ENCODE peak calls at places on chromosomes 6 and 20, in four cellular contexts. One of them, this sample, is unnamed.

GRCh38 chr6:163335671-163336545 is 78.6 kb upstream of the QKI start:
- DNase-seq in prostate gland: no peak
- DNase-seq in trophoblast cell: peak; percentile 36
- DNase-seq in DND-41: no peak
- DNase-seq in this sample: no peak

GRCh38 chr6:144493035-144493910 is 208.1 kb downstream of the UTRN start:
- DNase-seq in prostate gland: no peak
- DNase-seq in trophoblast cell: no peak
- DNase-seq in DND-41: no peak
- DNase-seq in this sample: no peak

GRCh38 chr20:43915209-43916072 is 789 bp downstream of the TOX2 start:
- DNase-seq in prostate gland: no peak
- DNase-seq in trophoblast cell: peak; percentile 1
- DNase-seq in DND-41: no peak
- DNase-seq in this sample: no peak

GRCh38 chr6:162385980-162386379 is 341.6 kb downstream of the PRKN start:
- DNase-seq in prostate gland: no peak
- DNase-seq in trophoblast cell: no peak
- DNase-seq in DND-41: no peak
- DNase-seq in this sample: no peak

GRCh38 chr6:108730556-108731228 is 117.5 kb upstream of the ARMC2 start:
- DNase-seq in prostate gland: no peak
- DNase-seq in trophoblast cell: no peak
- DNase-seq in DND-41: no peak
- DNase-seq in this sample: no peak

GRCh38 chr6:107735906-107736635 is 88.0 kb downstream of the SCML4 start:
- DNase-seq in prostate gland: no peak
- DNase-seq in trophoblast cell: no peak
- DNase-seq in DND-41: no peak
- DNase-seq in this sample: no peak

GRCh38 chr6:12071064-12071615 is 59.0 kb downstream of the HIVEP1 start:
- DNase-seq in prostate gland: no peak
- DNase-seq in trophoblast cell: no peak
- DNase-seq in DND-41: no peak
- DNase-seq in this sample: no peak

GRCh38 chr20:21048841-21049273 is 57.3 kb downstream of the LINC00237 start:
- DNase-seq in prostate gland: no peak
- DNase-seq in trophoblast cell: peak; percentile 46
- DNase-seq in DND-41: peak; percentile 54
- DNase-seq in this sample: peak; percentile 80

GRCh38 chr20:46520976-46521579 is 7.7 kb upstream of the ZNF334 start:
- DNase-seq in prostate gland: peak; percentile 51
- DNase-seq in trophoblast cell: peak; percentile 80
- DNase-seq in DND-41: peak; percentile 48
- DNase-seq in this sample: peak; percentile 83

GRCh38 chr6:80618953-80619352 is 512.5 kb downstream of the BCKDHB start:
- DNase-seq in prostate gland: no peak
- DNase-seq in trophoblast cell: no peak
- DNase-seq in DND-41: no peak
- DNase-seq in this sample: no peak

GRCh38 chr6:4973972-4974885 is 29.6 kb downstream of the RPP40 start:
- DNase-seq in prostate gland: no peak
- DNase-seq in trophoblast cell: peak; percentile 41
- DNase-seq in DND-41: no peak
- DNase-seq in this sample: no peak

GRCh38 chr20:47031821-47032220 is 137.2 kb downstream of the EYA2 start:
- DNase-seq in prostate gland: no peak
- DNase-seq in trophoblast cell: no peak
- DNase-seq in DND-41: no peak
- DNase-seq in this sample: no peak

GRCh38 chr6:71531841-71532240 is 243.2 kb downstream of the OGFRL1 start:
- DNase-seq in prostate gland: no peak
- DNase-seq in trophoblast cell: peak; percentile 65
- DNase-seq in DND-41: no peak
- DNase-seq in this sample: no peak

GRCh38 chr6:22145294-22145693 is 151.5 kb downstream of the PRL start:
- DNase-seq in prostate gland: no peak
- DNase-seq in trophoblast cell: no peak
- DNase-seq in DND-41: no peak
- DNase-seq in this sample: no peak

GRCh38 chr6:121247386-121247785 is 86.9 kb downstream of the TBC1D32 start:
- DNase-seq in prostate gland: no peak
- DNase-seq in trophoblast cell: no peak
- DNase-seq in DND-41: no peak
- DNase-seq in this sample: no peak

GRCh38 chr20:41173161-41173721 is 35.9 kb downstream of the PLCG1 start:
- DNase-seq in prostate gland: peak; percentile 76
- DNase-seq in trophoblast cell: peak; percentile 81
- DNase-seq in DND-41: peak; percentile 62
- DNase-seq in this sample: peak; percentile 82

GRCh38 chr6:85388531-85388930 is 61.4 kb upstream of the NT5E start:
- DNase-seq in prostate gland: no peak
- DNase-seq in trophoblast cell: no peak
- DNase-seq in DND-41: no peak
- DNase-seq in this sample: no peak

GRCh38 chr6:169363590-169363989 is 109.9 kb upstream of the THBS2 start:
- DNase-seq in prostate gland: no peak
- DNase-seq in trophoblast cell: no peak
- DNase-seq in DND-41: no peak
- DNase-seq in this sample: no peak

GRCh38 chr6:149922642-149923326 is at the start of gene RAET1G:
- DNase-seq in prostate gland: peak; percentile 90
- DNase-seq in trophoblast cell: peak; percentile 77
- DNase-seq in DND-41: peak; percentile 68
- DNase-seq in this sample: peak; percentile 95

GRCh38 chr20:35326021-35326731 is 34.0 kb upstream of the FAM83C start:
- DNase-seq in prostate gland: no peak
- DNase-seq in trophoblast cell: no peak
- DNase-seq in DND-41: no peak
- DNase-seq in this sample: no peak

DNA sequence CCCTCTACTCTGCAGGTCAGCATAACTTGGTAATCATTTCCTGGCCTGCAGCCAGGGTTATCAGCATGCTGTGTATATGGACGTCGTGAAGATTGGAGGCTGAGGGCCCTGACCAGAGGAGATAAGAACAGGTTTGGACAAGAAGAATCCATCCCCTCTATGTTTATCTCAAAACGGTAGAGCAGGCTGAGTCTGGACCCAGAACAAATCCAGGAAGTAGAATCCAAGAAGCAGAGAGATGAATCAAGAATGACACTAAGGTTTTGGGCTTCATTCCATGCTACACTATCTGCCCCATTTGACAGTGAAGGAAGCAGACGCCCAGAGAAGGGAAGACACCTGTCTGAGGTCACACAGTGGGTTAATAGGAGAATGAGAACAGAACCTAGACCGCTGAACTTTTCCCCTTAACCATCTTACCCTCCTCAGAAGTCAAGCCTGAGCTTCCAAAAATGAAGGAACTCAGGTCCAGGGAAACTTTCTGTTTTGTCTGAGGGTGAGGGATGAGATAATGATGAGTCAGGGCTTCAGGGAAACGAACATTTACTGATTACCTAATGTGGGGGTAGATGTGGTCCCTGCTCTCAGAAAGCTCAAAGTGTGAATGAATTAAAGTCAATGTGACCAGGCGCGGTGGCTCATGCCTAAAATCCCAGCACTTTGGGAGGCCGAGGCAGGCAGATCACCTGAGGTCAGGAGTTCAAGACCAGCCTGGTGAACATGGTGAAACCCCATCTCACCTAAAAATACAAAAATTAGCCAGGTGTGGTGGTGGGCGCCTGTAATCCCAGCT is 9.4 kb upstream of the COMMD7 start:
- DNase-seq in prostate gland: no peak
- DNase-seq in trophoblast cell: peak; percentile 32
- DNase-seq in DND-41: no peak
- DNase-seq in this sample: no peak
- H3K4me3 ChIP-seq in prostate gland: no peak overlapping the region
- H3K4me3 ChIP-seq in trophoblast cell: no peak overlapping the region
- H3K4me3 ChIP-seq in DND-41: no peak overlapping the region
- H3K4me3 ChIP-seq in this sample: no peak overlapping the region

DNA sequence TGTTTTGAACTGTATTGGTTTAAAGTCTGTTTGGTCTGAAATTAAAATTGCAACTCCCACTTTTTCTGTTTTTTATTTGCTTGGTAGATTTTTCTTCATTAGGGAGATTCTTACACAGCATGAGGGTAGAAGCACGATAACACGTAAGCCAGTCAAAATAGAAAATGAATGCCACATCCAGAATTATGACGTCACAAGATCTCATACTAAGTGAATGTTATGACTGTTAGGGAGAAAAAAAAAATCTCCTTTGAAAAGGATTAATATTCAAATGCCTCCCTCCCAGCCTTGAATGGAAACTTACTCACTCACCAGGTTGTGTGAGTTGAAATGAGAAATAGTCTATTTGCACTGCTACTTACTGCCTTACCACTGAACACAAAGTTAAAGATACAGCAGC is 670.8 kb downstream of the TFAP2A start:
- DNase-seq in prostate gland: no peak
- DNase-seq in trophoblast cell: no peak
- DNase-seq in DND-41: no peak
- DNase-seq in this sample: no peak
- H3K4me3 ChIP-seq in prostate gland: no peak overlapping the region
- H3K4me3 ChIP-seq in trophoblast cell: no peak overlapping the region
- H3K4me3 ChIP-seq in DND-41: no peak overlapping the region
- H3K4me3 ChIP-seq in this sample: no peak overlapping the region

DNA sequence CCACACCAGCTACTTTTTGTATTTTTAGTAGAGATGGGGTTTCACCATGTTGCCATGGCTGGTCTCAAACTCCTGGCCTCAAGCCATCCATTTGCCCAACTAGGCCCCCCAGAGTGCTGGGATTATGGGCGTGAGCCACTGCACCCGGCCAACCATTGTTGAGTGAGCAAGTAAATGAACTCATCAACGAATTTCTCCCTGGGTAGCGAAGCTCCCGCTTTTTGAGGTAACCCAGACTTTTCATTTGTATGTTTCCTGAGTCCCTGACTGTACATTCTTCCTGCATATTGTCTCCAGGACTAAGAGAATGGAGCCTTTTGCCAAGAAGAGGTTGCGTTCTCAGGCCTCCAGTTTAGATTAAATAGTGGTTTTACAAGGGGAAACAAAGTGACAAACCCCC is 36.4 kb downstream of the RIPOR3 start:
- DNase-seq in prostate gland: no peak
- DNase-seq in trophoblast cell: no peak
- DNase-seq in DND-41: no peak
- DNase-seq in this sample: no peak
- H3K4me3 ChIP-seq in prostate gland: no peak overlapping the region
- H3K4me3 ChIP-seq in trophoblast cell: no peak overlapping the region
- H3K4me3 ChIP-seq in DND-41: no peak overlapping the region
- H3K4me3 ChIP-seq in this sample: no peak overlapping the region

DNA sequence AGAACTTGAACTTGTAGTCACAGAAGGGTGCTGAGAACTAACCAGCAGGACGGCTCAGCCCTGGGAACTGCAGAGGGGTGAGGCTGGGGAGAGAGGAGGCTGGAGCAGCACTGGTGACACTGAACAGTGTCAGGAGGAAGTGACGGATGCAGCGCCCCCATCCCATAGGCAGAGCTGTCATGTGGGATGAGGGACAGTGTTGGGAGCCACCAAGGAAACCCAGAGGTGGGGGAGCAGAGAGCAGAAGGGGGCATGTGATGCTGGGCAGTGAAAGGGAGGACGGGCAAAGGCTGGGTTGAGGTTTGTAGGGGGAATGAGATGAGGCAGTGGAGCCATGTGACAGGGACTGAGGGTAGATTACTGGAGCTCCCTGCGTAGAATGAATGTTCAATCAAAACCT is 2.1 kb downstream of the HLA-DPB1 start:
- DNase-seq in prostate gland: no peak
- DNase-seq in trophoblast cell: no peak
- DNase-seq in DND-41: no peak
- DNase-seq in this sample: peak; percentile 54
- H3K4me3 ChIP-seq in prostate gland: no peak overlapping the region
- H3K4me3 ChIP-seq in trophoblast cell: no peak overlapping the region
- H3K4me3 ChIP-seq in DND-41: no peak overlapping the region
- H3K4me3 ChIP-seq in this sample: peak overlapping the region; percentile 55

GRCh38 chr6:29021434-29021833 is 16.3 kb upstream of the ZNF311 start:
- DNase-seq in prostate gland: no peak
- DNase-seq in trophoblast cell: no peak
- DNase-seq in DND-41: no peak
- DNase-seq in this sample: no peak

GRCh38 chr6:29019629-29020028 is 14.5 kb upstream of the ZNF311 start:
- DNase-seq in prostate gland: no peak
- DNase-seq in trophoblast cell: no peak
- DNase-seq in DND-41: no peak
- DNase-seq in this sample: no peak

GRCh38 chr6:29017428-29017802 is 12.3 kb upstream of the ZNF311 start:
- DNase-seq in prostate gland: no peak
- DNase-seq in trophoblast cell: no peak
- DNase-seq in DND-41: no peak
- DNase-seq in this sample: no peak

GRCh38 chr6:29014729-29015608 is 9.9 kb upstream of the ZNF311 start:
- DNase-seq in prostate gland: no peak
- DNase-seq in trophoblast cell: no peak
- DNase-seq in DND-41: no peak
- DNase-seq in this sample: no peak

DNA sequence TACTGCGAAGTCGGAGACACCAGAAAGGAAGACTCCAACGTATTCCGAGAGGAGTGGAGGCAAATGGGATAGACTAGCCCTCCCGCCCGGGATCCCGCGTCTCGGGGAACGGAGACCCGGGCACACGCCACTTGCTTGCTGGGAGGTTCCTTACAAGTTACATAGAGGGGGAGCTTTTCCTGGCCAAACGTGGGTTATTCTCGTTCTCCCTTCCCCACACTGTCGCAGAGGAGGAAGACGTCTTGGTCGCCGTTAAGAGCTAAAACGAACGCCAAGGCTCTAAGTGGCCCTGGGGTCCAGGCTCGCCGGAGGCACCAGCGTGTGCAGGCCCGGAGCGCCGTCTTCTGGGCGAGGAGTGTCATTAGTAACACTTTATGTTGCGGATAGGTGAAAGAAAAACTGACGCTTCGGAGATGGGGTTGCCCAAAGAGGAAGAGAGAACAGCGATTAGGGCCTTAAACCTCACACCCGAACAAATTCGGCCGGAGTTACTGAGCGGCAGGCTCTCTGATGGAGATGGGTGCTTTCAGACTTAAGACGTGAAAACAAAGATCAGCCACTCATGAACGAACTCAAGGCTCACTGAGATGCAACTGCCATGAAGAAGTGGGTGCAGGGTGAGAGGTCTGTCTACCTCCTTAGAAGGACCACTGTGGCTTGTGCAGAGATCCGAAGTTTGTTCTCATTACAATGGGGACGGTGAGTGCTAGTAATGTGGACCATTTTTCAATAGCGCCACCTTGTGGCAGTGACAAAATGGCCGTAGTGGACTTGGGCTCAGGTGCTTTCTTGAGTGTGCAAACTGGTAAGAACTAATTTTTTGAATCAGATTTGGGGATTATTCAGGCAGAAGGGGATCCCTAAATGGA is 11.7 kb upstream of the ZNF311 start:
- DNase-seq in prostate gland: peak; percentile 86
- DNase-seq in trophoblast cell: peak; percentile 97
- DNase-seq in DND-41: peak; percentile 72
- DNase-seq in this sample: peak; percentile 90
- H3K4me3 ChIP-seq in prostate gland: peak overlapping the region; percentile 47
- H3K4me3 ChIP-seq in trophoblast cell: peak overlapping the region; percentile 67
- H3K4me3 ChIP-seq in DND-41: no peak overlapping the region
- H3K4me3 ChIP-seq in this sample: no peak overlapping the region

This sample was measured in Karpas-422.